ENCODE peak calls at places on chromosomes 1 and 21, in six cellular contexts. K, V, M, D, U and R are unnamed samples.

GRCh38 chr1:156082111-156083091 is at the start of gene MEX3A:
- DNase-seq in K (peak), V (peak), M (peak), D (peak), U (peak), R (peak)

GRCh38 chr1:176843352-176844297 is 320.9 kb downstream of the ASTN1 start:
- DNase-seq in K (peak), V (peak), M (no peak), D (peak), U (no peak), R (no peak)

GRCh38 chr1:43932786-43933385 is 715 bp upstream of the ARTN start:
- DNase-seq in K (peak), V (no peak), M (no peak), D (no peak), U (no peak), R (no peak)

GRCh38 chr1:172180886-172181285 is 239.6 kb upstream of the C1orf105 start:
- DNase-seq in K (peak), V (peak), M (peak), D (no peak), U (no peak), R (peak)

GRCh38 chr1:61157420-61157987 is 75.1 kb downstream of the NFIA start:
- DNase-seq in K (peak), V (no peak), M (no peak), D (no peak), U (no peak), R (no peak)

GRCh38 chr1:11295905-11296304 is 22.9 kb downstream of the UBIAD1 start:
- DNase-seq in K (no peak), V (no peak), M (no peak), D (no peak), U (no peak), R (no peak)

GRCh38 chr1:116869611-116870010 is 40.1 kb upstream of the PTGFRN start:
- DNase-seq in K (no peak), V (no peak), M (no peak), D (no peak), U (no peak), R (no peak)

GRCh38 chr1:156652131-156652991 is 10.4 kb downstream of the BCAN start:
- DNase-seq in K (peak), V (peak), M (no peak), D (no peak), U (no peak), R (no peak)

GRCh38 chr1:164638506-164639202 is 79.7 kb downstream of the PBX1 start:
- DNase-seq in K (no peak), V (no peak), M (no peak), D (no peak), U (no peak), R (no peak)

GRCh38 chr21:18547347-18547746 is 143.8 kb upstream of the TMPRSS15 start:
- DNase-seq in K (no peak), V (no peak), M (no peak), D (no peak), U (no peak), R (no peak)

GRCh38 chr1:6205849-6206845 is at the start of gene RNF207:
- DNase-seq in K (peak), V (peak), M (peak), D (peak), U (peak), R (peak)

GRCh38 chr1:229199892-229200291 is 71.0 kb upstream of the RAB4A start:
- DNase-seq in K (no peak), V (no peak), M (no peak), D (no peak), U (no peak), R (peak)

GRCh38 chr1:73627723-73628122 is 570.3 kb downstream of the LRRIQ3 start:
- DNase-seq in K (no peak), V (no peak), M (no peak), D (no peak), U (no peak), R (no peak)

GRCh38 chr1:2327841-2328240 is 63.5 kb downstream of the MORN1 start:
- DNase-seq in K (no peak), V (no peak), M (no peak), D (no peak), U (no peak), R (no peak)

GRCh38 chr1:77906146-77906545 is 17.7 kb downstream of the NEXN start:
- DNase-seq in K (no peak), V (no peak), M (no peak), D (no peak), U (no peak), R (no peak)
- H3K27ac ChIP-seq in K (no peak), V (no peak), M (no peak), D (no peak), U (no peak), R (no peak)

DNA sequence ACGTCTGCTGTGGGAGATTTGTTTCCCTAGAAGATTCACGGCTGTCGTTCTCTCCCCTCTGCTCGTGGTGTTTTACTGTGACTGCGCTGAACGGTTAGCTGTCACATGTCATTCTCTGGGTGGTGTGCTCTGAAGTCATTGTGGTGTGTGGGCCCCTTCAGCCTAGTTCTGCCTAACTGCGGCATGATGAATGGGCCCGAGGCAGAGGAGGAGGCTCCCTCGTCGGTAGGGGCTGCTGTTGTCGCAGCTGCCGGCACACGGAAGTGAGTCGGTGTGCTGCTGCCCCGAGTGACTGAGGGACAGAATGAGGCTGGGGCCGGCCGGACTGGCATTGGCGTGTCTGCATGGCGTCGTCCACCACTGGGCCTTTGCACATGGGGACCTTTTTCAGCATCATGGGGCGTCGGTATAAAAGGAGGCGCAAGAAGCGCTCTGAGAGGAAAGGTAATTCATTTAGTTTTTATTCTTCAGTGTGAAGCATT is 77.9 kb downstream of the ADARB1 start:
- DNase-seq in K (no peak), V (no peak), M (peak), D (no peak), U (no peak), R (peak)
- TF ChIP-seq POLR2A in K (no peak), V (no peak), M (no peak), D (no peak), U (no peak), R (no peak)

DNA sequence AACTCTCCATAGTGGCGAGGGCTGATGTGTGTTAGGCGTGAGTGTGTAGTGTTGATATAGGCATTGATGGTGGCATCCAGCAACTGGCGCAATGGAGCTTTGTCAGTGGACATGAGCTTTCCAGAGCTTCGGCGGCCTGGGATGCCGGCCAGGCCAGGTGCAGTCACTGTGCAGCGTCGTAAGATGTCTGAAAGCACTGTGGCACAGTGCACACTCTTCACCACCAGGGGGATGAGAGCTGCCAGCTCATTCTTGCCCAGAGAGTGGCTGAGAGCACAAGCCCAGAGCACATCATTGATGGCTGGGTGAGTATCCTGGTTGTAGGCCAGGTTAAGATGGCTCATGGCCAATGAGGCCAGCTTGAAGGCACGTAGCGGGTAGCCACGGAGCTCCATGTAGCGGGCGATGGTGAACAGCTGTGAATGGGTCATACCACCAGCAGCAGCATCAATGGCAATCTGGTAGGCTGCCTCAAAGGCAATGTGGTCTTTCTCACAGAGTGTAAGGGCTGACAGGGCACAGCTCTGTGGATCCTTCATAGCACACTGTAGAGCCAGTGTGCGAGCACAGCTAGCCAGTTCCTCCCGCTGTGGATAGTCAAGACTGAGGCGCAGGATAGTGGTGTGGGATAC is 6.7 kb downstream of the UROD start:
- DNase-seq in K (peak), V (peak), M (no peak), D (peak), U (peak), R (peak)
- TF ChIP-seq CTCF in K (peak), V (peak), M (peak), D (peak), U (peak), R (peak)

GRCh38 chr1:173201968-173202367 is 5.2 kb downstream of the TNFSF4 start:
- DNase-seq in K (no peak), V (no peak), M (no peak), D (no peak), U (no peak), R (no peak)
- H3K27ac ChIP-seq in K (peak), V (no peak), M (no peak), D (no peak), U (no peak), R (no peak)

DNA sequence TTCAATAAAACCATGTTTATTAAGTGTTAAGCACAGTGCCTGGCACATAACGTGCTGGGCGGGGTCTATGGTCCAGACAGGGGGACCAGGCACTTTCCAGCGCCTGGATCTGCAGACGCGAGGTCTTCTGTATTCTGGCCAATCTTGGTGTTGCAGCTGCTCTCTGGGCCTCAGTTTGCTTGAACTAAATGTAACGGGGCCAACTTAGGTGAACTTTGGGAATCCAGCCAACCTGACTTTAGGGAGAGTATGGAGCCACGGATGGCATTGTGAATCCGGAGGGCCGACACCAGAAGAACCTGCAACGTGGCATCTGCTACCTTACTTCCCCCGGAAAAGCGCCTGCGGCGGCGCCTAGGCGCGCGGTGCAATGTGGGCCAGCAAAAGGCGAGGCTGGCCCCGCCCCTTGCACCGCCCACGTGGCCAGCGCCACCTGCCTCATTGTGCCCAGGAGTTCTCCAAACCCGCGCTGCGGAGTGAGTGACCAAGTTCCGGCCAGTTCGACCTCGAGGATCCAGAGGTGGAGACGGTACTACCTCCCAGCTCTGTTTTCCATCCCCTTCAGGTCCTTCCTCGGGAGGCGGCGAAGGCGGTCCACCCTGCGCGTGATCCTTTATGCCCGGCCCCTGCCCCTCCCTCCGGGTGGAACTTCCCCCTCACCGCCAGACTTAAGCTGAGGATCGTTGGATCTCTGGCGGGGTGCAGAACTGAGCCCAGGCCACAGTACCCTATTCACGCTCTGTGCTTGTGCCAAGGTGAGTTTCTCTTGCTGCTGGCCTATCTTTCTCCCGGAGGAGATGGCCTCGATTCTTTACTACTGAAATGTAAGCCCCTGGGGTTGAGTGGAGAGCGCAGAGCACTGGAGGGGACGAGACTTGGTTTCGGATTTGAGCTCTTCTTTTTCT is at the start of gene AKR1A1:
- DNase-seq in K (peak), V (peak), M (peak), D (peak), U (peak), R (peak)
- TF ChIP-seq POLR2A in K (peak), V (peak), M (peak), D (peak), U (peak), R (peak)

GRCh38 chr1:21594935-21595897 is 73.9 kb downstream of the RAP1GAP start:
- DNase-seq in K (peak), V (peak), M (no peak), D (peak), U (peak), R (peak)
- TF ChIP-seq CTCF in K (peak), V (peak), M (no peak), D (peak), U (peak), R (peak)